ENCODE peak calls at places on chromosome 3, in six cellular contexts. I is H1, Y is breast epithelium, A is lower leg skin, D is body of pancreas, Z is testis. K is an unnamed sample.

GRCh38 chr3:152390647-152391046 is 121.9 kb downstream of the MBNL1 start:
- DNase-seq in A (no peak), D (no peak), Z (no peak), I (no peak), Y (no peak), K (no peak)

GRCh38 chr3:31948255-31948654 is 32.8 kb downstream of the OSBPL10 start:
- DNase-seq in Z (no peak), Y (no peak), D (no peak), I (no peak), A (no peak), K (no peak)

GRCh38 chr3:143628971-143629370 is 219.3 kb downstream of the SLC9A9 start:
- DNase-seq in A (no peak), Y (no peak), Z (no peak), D (no peak), I (no peak), K (no peak)

GRCh38 chr3:136291302-136291701 is 41.2 kb downstream of the PCCB start:
- DNase-seq in Y (no peak), A (no peak), Z (no peak), D (no peak), I (no peak), K (no peak)

GRCh38 chr3:33372218-33373081 is 67.8 kb downstream of the UBP1 start:
- DNase-seq in D (peak; percentile 53), I (no peak), Z (peak; percentile 58), Y (no peak), A (peak; percentile 23), K (peak; percentile 71)

GRCh38 chr3:54211097-54211496 is 88.7 kb downstream of the CACNA2D3 start:
- DNase-seq in Z (no peak), D (no peak), A (no peak), I (no peak), Y (no peak), K (no peak)

GRCh38 chr3:57168151-57168550 is 3.0 kb upstream of the IL17RD start:
- DNase-seq in A (no peak), Y (no peak), Z (no peak), D (no peak), I (no peak), K (no peak)

GRCh38 chr3:146159037-146159436 is 1.9 kb downstream of the PLOD2 start:
- DNase-seq in Z (no peak), Y (no peak), A (no peak), D (no peak), I (no peak), K (no peak)

GRCh38 chr3:115402651-115403050 is 220.7 kb upstream of the GAP43 start:
- DNase-seq in I (no peak), D (no peak), Z (no peak), Y (no peak), A (no peak), K (no peak)

GRCh38 chr3:195771651-195772300 is 40.0 kb downstream of the MUC4 start:
- DNase-seq in A (no peak), Y (no peak), D (no peak), I (no peak), Z (no peak), K (no peak)

GRCh38 chr3:120420855-120421570 is 29.8 kb downstream of the FSTL1 start:
- DNase-seq in D (no peak), A (no peak), I (no peak), Z (no peak), Y (no peak), K (no peak)

GRCh38 chr3:30222436-30222835 is 384.0 kb upstream of the TGFBR2 start:
- DNase-seq in D (no peak), Z (no peak), Y (no peak), I (no peak), A (no peak), K (no peak)

GRCh38 chr3:170222647-170223541 is 670 bp downstream of the PRKCI start:
- DNase-seq in D (peak; percentile 48), I (no peak), A (no peak), Z (peak; percentile 34), Y (peak; percentile 56), K (peak; percentile 74)

GRCh38 chr3:62374375-62374876 is 1.1 kb upstream of the FEZF2 start:
- DNase-seq in Y (no peak), A (no peak), D (no peak), I (no peak), Z (no peak), K (no peak)

GRCh38 chr3:141485578-141486415 is 1.0 kb upstream of the RASA2 start:
- DNase-seq in A (no peak), Y (no peak), I (no peak), D (no peak), Z (no peak), K (peak; percentile 43)

GRCh38 chr3:73556520-73557371 is 68.0 kb downstream of the PDZRN3 start:
- DNase-seq in I (no peak), Y (no peak), A (no peak), Z (no peak), D (no peak), K (no peak)

GRCh38 chr3:46671541-46672348 is 21.7 kb downstream of the ALS2CL start:
- DNase-seq in Y (peak; percentile 31), I (no peak), D (peak; percentile 9), Z (no peak), A (no peak), K (no peak)

GRCh38 chr3:115217678-115218451 is 70.8 kb upstream of the ZBTB20 start:
- DNase-seq in I (peak; percentile 25), Z (peak; percentile 41), Y (no peak), A (no peak), D (no peak), K (peak; percentile 22)

GRCh38 chr3:71315431-71315830 is 268.1 kb downstream of the FOXP1 start:
- DNase-seq in Z (no peak), A (no peak), D (no peak), I (no peak), Y (no peak), K (no peak)

GRCh38 chr3:113839551-113839950 is 963 bp downstream of the GRAMD1C start:
- DNase-seq in Z (no peak), Y (no peak), A (no peak), D (no peak), I (no peak), K (no peak)

GRCh38 chr3:113834983-113835382 is 3.6 kb upstream of the GRAMD1C start:
- DNase-seq in D (no peak), A (no peak), Z (no peak), Y (no peak), I (no peak), K (no peak)

DNA sequence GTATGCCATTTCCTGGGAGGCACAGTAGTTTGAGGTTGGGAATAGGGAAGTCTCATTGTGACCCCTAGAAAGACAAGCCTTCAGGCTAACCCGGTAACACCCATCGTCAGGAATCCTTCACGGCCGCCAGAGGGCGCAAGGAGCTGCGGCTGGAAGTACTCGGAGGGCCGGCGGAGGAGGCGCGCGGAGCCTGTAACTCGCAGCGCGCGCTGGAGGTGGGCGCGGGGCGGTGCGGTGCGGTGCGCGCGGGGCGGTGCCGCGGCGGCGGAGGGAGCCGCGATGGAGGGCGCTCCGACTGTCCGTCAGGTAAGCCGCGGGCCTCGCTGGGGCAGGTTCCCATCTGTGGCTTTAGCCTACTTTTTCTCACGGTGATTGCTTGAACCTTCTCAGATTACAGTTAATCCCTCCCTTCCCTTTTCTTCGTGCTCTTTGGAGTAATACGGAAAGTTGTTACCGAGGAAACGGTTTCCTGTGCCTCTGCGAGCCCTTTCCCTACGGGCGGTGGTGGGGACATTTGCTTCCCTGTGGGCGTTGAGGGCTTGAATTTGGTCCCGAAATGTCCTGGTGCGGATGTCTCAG is at the start of gene GRAMD1C:
- DNase-seq in A (peak; percentile 70), Y (peak; percentile 80), Z (peak; percentile 95), I (peak; percentile 72), D (peak; percentile 85), K (peak; percentile 92)
- TF ChIP-seq POLR2A in A (no peak), Y (no peak), Z (no peak), I (no peak), D (peak; percentile 61), K (no peak)

DNA sequence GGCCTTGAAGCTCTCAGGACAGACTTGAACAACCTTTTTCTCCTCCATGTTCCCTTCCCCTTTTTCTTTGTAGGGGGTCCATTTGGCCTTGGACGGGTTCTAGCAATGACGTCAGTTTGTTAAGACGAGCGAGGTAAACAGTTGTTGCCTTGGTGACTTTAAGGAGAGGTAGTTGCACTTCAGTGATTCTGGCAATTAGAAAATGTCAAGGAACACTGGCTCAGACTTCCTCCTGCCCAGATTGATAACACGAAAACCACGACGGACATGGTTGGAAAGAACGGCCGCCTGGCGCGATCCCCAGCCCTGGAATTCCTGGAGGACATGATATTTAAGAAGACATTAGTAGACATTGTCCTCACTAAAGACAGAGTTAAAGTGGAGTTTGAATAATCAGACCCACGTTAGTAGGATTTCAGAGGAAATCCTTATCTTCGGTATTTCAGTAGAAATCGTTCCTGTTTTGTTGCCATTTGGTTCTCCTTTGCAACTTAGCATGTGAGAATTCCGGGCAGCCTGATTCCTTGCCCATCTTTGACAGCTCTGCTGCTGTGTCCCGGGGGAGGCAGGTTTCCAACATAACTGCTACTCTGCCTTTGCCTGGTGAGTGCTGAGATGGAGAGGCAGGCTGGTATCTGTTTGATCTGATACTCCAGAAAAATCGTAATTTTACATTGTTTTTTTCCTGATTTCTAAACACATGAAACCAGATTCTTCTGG is 87.3 kb downstream of the ST6GAL1 start:
- DNase-seq in D (no peak), I (no peak), Y (no peak), Z (peak; percentile 78), A (no peak), K (no peak)
- TF ChIP-seq POLR2A in D (no peak), I (no peak), Y (no peak), Z (no peak), A (no peak), K (no peak)

GRCh38 chr3:81726735-81727134 is 34.7 kb downstream of the GBE1 start:
- DNase-seq in A (no peak), I (no peak), D (no peak), Z (no peak), Y (no peak), K (no peak)
- TF ChIP-seq POLR2A in A (no peak), I (no peak), D (no peak), Z (no peak), Y (no peak), K (no peak)

GRCh38 chr3:124886168-124887051 is 755 bp downstream of the ITGB5 start:
- DNase-seq in D (peak; percentile 64), Z (peak; percentile 52), Y (peak; percentile 55), A (no peak), I (no peak), K (no peak)
- TF ChIP-seq POLR2A in D (peak; percentile 30), Z (no peak), Y (no peak), A (no peak), I (no peak), K (no peak)